ENCODE peak calls at places on chromosomes 16 and 17, in six cellular contexts. One of them, this sample, is unnamed.

GRCh38 chr17:60327122-60327869 is 64.6 kb downstream of the USP32 start:
- DNase-seq in H1: peak; percentile 68
- DNase-seq in GM12878: no peak
- DNase-seq in HepG2: no peak
- DNase-seq in K562: no peak
- DNase-seq in HCT116: no peak
- DNase-seq in this sample: no peak

GRCh38 chr17:7894226-7894625 is 5.6 kb downstream of the CHD3 start:
- DNase-seq in H1: no peak
- DNase-seq in GM12878: no peak
- DNase-seq in HepG2: no peak
- DNase-seq in K562: no peak
- DNase-seq in HCT116: no peak
- DNase-seq in this sample: no peak

GRCh38 chr17:77098884-77099545 is 41.8 kb upstream of the SEC14L1 start:
- DNase-seq in H1: no peak
- DNase-seq in GM12878: no peak
- DNase-seq in HepG2: peak; percentile 57
- DNase-seq in K562: no peak
- DNase-seq in HCT116: no peak
- DNase-seq in this sample: no peak

GRCh38 chr17:80382956-80383355 is 32.0 kb upstream of the ENDOV start:
- DNase-seq in H1: no peak
- DNase-seq in GM12878: no peak
- DNase-seq in HepG2: no peak
- DNase-seq in K562: no peak
- DNase-seq in HCT116: no peak
- DNase-seq in this sample: no peak

GRCh38 chr17:917391-917811 is 62.2 kb downstream of the NXN start:
- DNase-seq in H1: no peak
- DNase-seq in GM12878: no peak
- DNase-seq in HepG2: no peak
- DNase-seq in K562: no peak
- DNase-seq in HCT116: no peak
- DNase-seq in this sample: no peak

GRCh38 chr16:15636392-15636873 is 6.5 kb downstream of the MARF1 start:
- DNase-seq in H1: no peak
- DNase-seq in GM12878: no peak
- DNase-seq in HepG2: no peak
- DNase-seq in K562: no peak
- DNase-seq in HCT116: no peak
- DNase-seq in this sample: no peak

GRCh38 chr17:29576214-29577008 is 7.9 kb downstream of the TP53I13 start:
- DNase-seq in H1: no peak
- DNase-seq in GM12878: no peak
- DNase-seq in HepG2: no peak
- DNase-seq in K562: no peak
- DNase-seq in HCT116: no peak
- DNase-seq in this sample: no peak

GRCh38 chr16:86578499-86579267 is at the start of gene FOXL1:
- DNase-seq in H1: peak; percentile 75
- DNase-seq in GM12878: no peak
- DNase-seq in HepG2: no peak
- DNase-seq in K562: no peak
- DNase-seq in HCT116: no peak
- DNase-seq in this sample: no peak

GRCh38 chr16:54546481-54546880 is 259.9 kb upstream of the IRX3 start:
- DNase-seq in H1: no peak
- DNase-seq in GM12878: no peak
- DNase-seq in HepG2: no peak
- DNase-seq in K562: no peak
- DNase-seq in HCT116: no peak
- DNase-seq in this sample: no peak

GRCh38 chr17:48160177-48160967 is 52.8 kb downstream of the SNX11 start:
- DNase-seq in H1: peak; percentile 62
- DNase-seq in GM12878: no peak
- DNase-seq in HepG2: no peak
- DNase-seq in K562: no peak
- DNase-seq in HCT116: no peak
- DNase-seq in this sample: peak; percentile 84

GRCh38 chr17:68567035-68567434 is 34.1 kb downstream of the FAM20A start:
- DNase-seq in H1: no peak
- DNase-seq in GM12878: no peak
- DNase-seq in HepG2: peak; percentile 71
- DNase-seq in K562: no peak
- DNase-seq in HCT116: no peak
- DNase-seq in this sample: no peak

GRCh38 chr16:79651363-79651762 is 50.8 kb upstream of the MAF start:
- DNase-seq in H1: no peak
- DNase-seq in GM12878: no peak
- DNase-seq in HepG2: no peak
- DNase-seq in K562: no peak
- DNase-seq in HCT116: no peak
- DNase-seq in this sample: no peak

GRCh38 chr16:27945233-27945975 is 118.1 kb downstream of the GSG1L start:
- DNase-seq in H1: peak; percentile 51
- DNase-seq in GM12878: no peak
- DNase-seq in HepG2: no peak
- DNase-seq in K562: no peak
- DNase-seq in HCT116: no peak
- DNase-seq in this sample: no peak

GRCh38 chr16:88681709-88682451 is 4.4 kb downstream of the SNAI3 start:
- DNase-seq in H1: no peak
- DNase-seq in GM12878: peak; percentile 84
- DNase-seq in HepG2: no peak
- DNase-seq in K562: no peak
- DNase-seq in HCT116: no peak
- DNase-seq in this sample: no peak

GRCh38 chr16:88856122-88856827 is 472 bp downstream of the GALNS start:
- DNase-seq in H1: peak; percentile 72
- DNase-seq in GM12878: no peak
- DNase-seq in HepG2: no peak
- DNase-seq in K562: peak; percentile 40
- DNase-seq in HCT116: no peak
- DNase-seq in this sample: no peak

GRCh38 chr16:4520913-4521312 is 17.7 kb downstream of the CDIP1 start:
- DNase-seq in H1: no peak
- DNase-seq in GM12878: no peak
- DNase-seq in HepG2: no peak
- DNase-seq in K562: no peak
- DNase-seq in HCT116: no peak
- DNase-seq in this sample: no peak

GRCh38 chr17:14330492-14330920 is 29.6 kb downstream of the HS3ST3B1 start:
- DNase-seq in H1: no peak
- DNase-seq in GM12878: no peak
- DNase-seq in HepG2: peak; percentile 65
- DNase-seq in K562: no peak
- DNase-seq in HCT116: no peak
- DNase-seq in this sample: no peak

GRCh38 chr17:83176272-83176955 is 97.0 kb downstream of the METRNL start:
- DNase-seq in H1: peak; percentile 20
- DNase-seq in GM12878: no peak
- DNase-seq in HepG2: no peak
- DNase-seq in K562: no peak
- DNase-seq in HCT116: no peak
- DNase-seq in this sample: no peak

GRCh38 chr16:56269824-56270684 is 78.8 kb downstream of the GNAO1 start:
- DNase-seq in H1: no peak
- DNase-seq in GM12878: no peak
- DNase-seq in HepG2: peak; percentile 52
- DNase-seq in K562: peak; percentile 61
- DNase-seq in HCT116: no peak
- DNase-seq in this sample: peak; percentile 61

GRCh38 chr17:57485916-57486315 is 229.6 kb downstream of the MSI2 start:
- DNase-seq in H1: no peak
- DNase-seq in GM12878: no peak
- DNase-seq in HepG2: no peak
- DNase-seq in K562: no peak
- DNase-seq in HCT116: no peak
- DNase-seq in this sample: no peak

GRCh38 chr17:57487552-57487951 is 231.2 kb downstream of the MSI2 start:
- DNase-seq in H1: no peak
- DNase-seq in GM12878: no peak
- DNase-seq in HepG2: no peak
- DNase-seq in K562: no peak
- DNase-seq in HCT116: no peak
- DNase-seq in this sample: no peak

GRCh38 chr17:57485566-57485865 is 229.2 kb downstream of the MSI2 start:
- DNase-seq in H1: no peak
- DNase-seq in GM12878: no peak
- DNase-seq in HepG2: no peak
- DNase-seq in K562: no peak
- DNase-seq in HCT116: no peak
- DNase-seq in this sample: no peak

GRCh38 chr17:57486978-57487377 is 230.7 kb downstream of the MSI2 start:
- DNase-seq in H1: no peak
- DNase-seq in GM12878: no peak
- DNase-seq in HepG2: no peak
- DNase-seq in K562: no peak
- DNase-seq in HCT116: no peak
- DNase-seq in this sample: no peak

GRCh38 chr17:57486416-57486815 is 230.1 kb downstream of the MSI2 start:
- DNase-seq in H1: no peak
- DNase-seq in GM12878: no peak
- DNase-seq in HepG2: no peak
- DNase-seq in K562: no peak
- DNase-seq in HCT116: no peak
- DNase-seq in this sample: no peak
- TF ChIP-seq ZNF274 in H1: no peak
- TF ChIP-seq ZNF274 in GM12878: no peak
- TF ChIP-seq ZNF274 in HepG2: no peak
- TF ChIP-seq ZNF274 in K562: no peak
- TF ChIP-seq ZNF274 in HCT116: no peak
- TF ChIP-seq ZNF274 in this sample: no peak

DNA sequence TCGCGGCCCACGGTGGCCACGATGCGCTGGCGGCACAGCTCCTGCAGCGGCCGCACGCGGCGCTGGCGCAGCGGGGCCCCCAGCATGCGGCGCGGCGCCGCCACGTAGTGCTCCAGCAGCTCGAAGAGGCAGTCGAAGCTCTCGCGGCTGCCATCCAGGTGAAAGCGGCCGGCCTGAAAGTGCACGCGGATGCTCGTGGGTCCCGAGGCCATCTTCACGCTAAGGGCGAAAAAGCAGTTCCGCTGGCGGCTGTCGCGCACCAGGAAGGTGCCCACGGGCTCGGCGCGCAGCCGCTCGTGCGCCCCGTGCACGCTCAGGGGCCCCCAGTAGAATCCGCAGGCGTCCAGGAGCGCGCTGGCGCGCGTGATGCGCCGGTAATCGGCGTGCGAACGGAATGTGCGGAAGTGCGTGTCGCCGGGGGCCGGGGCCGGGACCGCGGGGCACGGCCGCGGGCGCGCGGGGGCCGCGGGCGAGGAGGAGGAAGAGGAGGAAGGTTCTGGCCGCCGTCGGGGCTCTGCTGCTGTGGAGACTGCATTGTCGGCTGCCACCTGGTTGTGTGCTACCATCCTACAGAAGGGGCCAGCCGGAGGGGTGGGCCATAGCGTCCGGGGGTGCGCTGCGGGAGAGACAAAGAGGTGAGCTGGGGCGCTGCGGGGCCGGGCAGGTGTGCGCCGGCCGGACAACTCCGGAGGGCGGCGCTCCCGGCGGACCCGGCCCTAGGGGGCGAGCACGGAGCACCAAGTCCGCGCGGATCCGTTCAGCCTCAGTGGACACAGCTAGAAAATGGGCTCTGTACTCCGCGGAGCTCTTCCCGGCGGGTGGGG is 879 bp downstream of the SOCS1 start:
- DNase-seq in H1: no peak
- DNase-seq in GM12878: no peak
- DNase-seq in HepG2: no peak
- DNase-seq in K562: peak; percentile 75
- DNase-seq in HCT116: no peak
- DNase-seq in this sample: no peak
- H3K4me1 ChIP-seq in H1: peaks cover 7% of the 10 kb centered on the region
- H3K4me1 ChIP-seq in GM12878: peaks cover 43% of the 10 kb centered on the region
- H3K4me1 ChIP-seq in HepG2: peaks cover 83% of the 10 kb centered on the region
- H3K4me1 ChIP-seq in K562: peaks cover 47% of the 10 kb centered on the region
- H3K4me1 ChIP-seq in HCT116: peaks cover 31% of the 10 kb centered on the region
- H3K4me1 ChIP-seq in this sample: peaks cover 11% of the 10 kb centered on the region

GRCh38 chr17:39820541-39820940 is 43.6 kb downstream of the IKZF3 start:
- DNase-seq in H1: no peak
- DNase-seq in GM12878: no peak
- DNase-seq in HepG2: no peak
- DNase-seq in K562: peak; percentile 7
- DNase-seq in HCT116: no peak
- DNase-seq in this sample: no peak

GRCh38 chr17:39820987-39821386 is 43.1 kb downstream of the IKZF3 start:
- DNase-seq in H1: no peak
- DNase-seq in GM12878: no peak
- DNase-seq in HepG2: no peak
- DNase-seq in K562: no peak
- DNase-seq in HCT116: no peak
- DNase-seq in this sample: no peak

GRCh38 chr17:39822051-39822450 is 42.1 kb downstream of the IKZF3 start:
- DNase-seq in H1: no peak
- DNase-seq in GM12878: no peak
- DNase-seq in HepG2: no peak
- DNase-seq in K562: no peak
- DNase-seq in HCT116: no peak
- DNase-seq in this sample: no peak

GRCh38 chr17:39826334-39826733 is 37.8 kb downstream of the IKZF3 start:
- DNase-seq in H1: no peak
- DNase-seq in GM12878: no peak
- DNase-seq in HepG2: no peak
- DNase-seq in K562: no peak
- DNase-seq in HCT116: no peak
- DNase-seq in this sample: no peak

GRCh38 chr17:39823407-39824054 is 40.6 kb downstream of the IKZF3 start:
- DNase-seq in H1: no peak
- DNase-seq in GM12878: no peak
- DNase-seq in HepG2: no peak
- DNase-seq in K562: peak; percentile 22
- DNase-seq in HCT116: no peak
- DNase-seq in this sample: no peak
- TF ChIP-seq YY1 in H1: no peak
- TF ChIP-seq YY1 in GM12878: no peak
- TF ChIP-seq YY1 in HepG2: no peak
- TF ChIP-seq YY1 in K562: no peak
- TF ChIP-seq YY1 in HCT116: no peak
- TF ChIP-seq YY1 in this sample: no peak

GRCh38 chr17:59180626-59181025 is 25.1 kb downstream of the PRR11 start:
- DNase-seq in H1: no peak
- DNase-seq in GM12878: no peak
- DNase-seq in HepG2: no peak
- DNase-seq in K562: no peak
- DNase-seq in HCT116: no peak
- DNase-seq in this sample: no peak

GRCh38 chr17:59175076-59175475 is 19.5 kb downstream of the PRR11 start:
- DNase-seq in H1: no peak
- DNase-seq in GM12878: no peak
- DNase-seq in HepG2: no peak
- DNase-seq in K562: no peak
- DNase-seq in HCT116: no peak
- DNase-seq in this sample: no peak

GRCh38 chr17:59174671-59175070 is 19.1 kb downstream of the PRR11 start:
- DNase-seq in H1: no peak
- DNase-seq in GM12878: no peak
- DNase-seq in HepG2: no peak
- DNase-seq in K562: no peak
- DNase-seq in HCT116: no peak
- DNase-seq in this sample: no peak

GRCh38 chr17:59181481-59181880 is 25.9 kb downstream of the PRR11 start:
- DNase-seq in H1: no peak
- DNase-seq in GM12878: no peak
- DNase-seq in HepG2: no peak
- DNase-seq in K562: no peak
- DNase-seq in HCT116: no peak
- DNase-seq in this sample: no peak

GRCh38 chr17:59178266-59178665 is 22.7 kb downstream of the PRR11 start:
- DNase-seq in H1: no peak
- DNase-seq in GM12878: no peak
- DNase-seq in HepG2: no peak
- DNase-seq in K562: no peak
- DNase-seq in HCT116: no peak
- DNase-seq in this sample: no peak
- TF ChIP-seq ZNF274 in H1: no peak
- TF ChIP-seq ZNF274 in GM12878: no peak
- TF ChIP-seq ZNF274 in HepG2: no peak
- TF ChIP-seq ZNF274 in K562: no peak
- TF ChIP-seq ZNF274 in HCT116: no peak
- TF ChIP-seq ZNF274 in this sample: no peak

This sample was measured in NT2/D1.